ENCODE peak calls at places on chromosomes 7 and 10, in six cellular contexts. Y is IMR-90, N is neuronal stem cell, R is mesendoderm, O is H1, I is trophoblast cell. A is an unnamed sample.
A peak's percentile ranks its signal among the peaks of the same experiment; 100 is the strongest.

GRCh38 chr10:22333167-22333566 is 12.1 kb upstream of the SPAG6 start:
- DNase-seq in Y (no peak), N (peak; percentile 15), R (no peak), O (no peak), I (no peak), A (no peak)

GRCh38 chr10:100020161-100020882 is 10.6 kb upstream of the DNMBP start:
- DNase-seq in Y (no peak), N (no peak), R (no peak), O (no peak), I (no peak), A (no peak)

GRCh38 chr7:40299097-40299496 is 164.3 kb downstream of the SUGCT start:
- DNase-seq in Y (peak; percentile 74), N (no peak), R (peak; percentile 50), O (peak; percentile 7), I (peak; percentile 37), A (peak; percentile 90)

GRCh38 chr10:15739437-15739970 is 19.8 kb upstream of the ITGA8 start:
- DNase-seq in Y (no peak), N (no peak), R (peak; percentile 34), O (no peak), I (no peak), A (no peak)

GRCh38 chr7:129258649-129259389 is 34.0 kb downstream of the AHCYL2 start:
- DNase-seq in Y (no peak), N (peak; percentile 89), R (peak; percentile 97), O (peak; percentile 39), I (no peak), A (peak; percentile 19)

GRCh38 chr10:7417103-7417623 is 6.3 kb upstream of the SFMBT2 start:
- DNase-seq in Y (peak; percentile 64), N (no peak), R (peak; percentile 25), O (no peak), I (peak; percentile 40), A (peak; percentile 54)

GRCh38 chr10:60394444-60394843 is 4.8 kb upstream of the ANK3 start:
- DNase-seq in Y (no peak), N (no peak), R (no peak), O (no peak), I (no peak), A (no peak)

GRCh38 chr7:11193888-11194287 is 220.2 kb downstream of the PHF14 start:
- DNase-seq in Y (no peak), N (no peak), R (peak; percentile 40), O (no peak), I (no peak), A (no peak)

GRCh38 chr10:133359972-133360610 is 2.3 kb upstream of the FUOM start:
- DNase-seq in Y (no peak), N (no peak), R (no peak), O (no peak), I (no peak), A (no peak)

GRCh38 chr7:50792342-50793114 is 9.8 kb upstream of the GRB10 start:
- DNase-seq in Y (peak; percentile 58), N (no peak), R (peak; percentile 77), O (no peak), I (peak; percentile 72), A (peak; percentile 71)

GRCh38 chr7:10662491-10662890 is 311.2 kb upstream of the PHF14 start:
- DNase-seq in Y (no peak), N (no peak), R (no peak), O (no peak), I (no peak), A (no peak)

GRCh38 chr10:44264244-44264643 is 120.7 kb downstream of the CXCL12 start:
- DNase-seq in Y (peak; percentile 17), N (no peak), R (no peak), O (no peak), I (no peak), A (no peak)

GRCh38 chr10:121732676-121733445 is 134.6 kb upstream of the FGFR2 start:
- DNase-seq in Y (no peak), N (peak; percentile 32), R (peak; percentile 64), O (peak; percentile 59), I (no peak), A (no peak)

GRCh38 chr7:151245360-151246160 is 2.9 kb downstream of the SMARCD3 start:
- DNase-seq in Y (no peak), N (peak; percentile 36), R (peak; percentile 49), O (no peak), I (no peak), A (peak; percentile 43)

GRCh38 chr10:105023706-105024105 is 382.6 kb downstream of the SORCS3 start:
- DNase-seq in Y (no peak), N (no peak), R (no peak), O (no peak), I (no peak), A (no peak)

GRCh38 chr7:364536-364935 is 74.6 kb downstream of the FOXL3 start:
- DNase-seq in Y (no peak), N (no peak), R (no peak), O (no peak), I (no peak), A (no peak)

GRCh38 chr7:117202511-117202910 is 120.3 kb downstream of the WNT2 start:
- DNase-seq in Y (peak; percentile 62), N (no peak), R (no peak), O (no peak), I (no peak), A (no peak)

GRCh38 chr7:977326-978048 is 2.1 kb upstream of the COX19 start:
- DNase-seq in Y (peak; percentile 46), N (no peak), R (no peak), O (no peak), I (no peak), A (peak; percentile 34)

GRCh38 chr10:107966817-107967216 is 802.3 kb upstream of the SORCS1 start:
- DNase-seq in Y (no peak), N (no peak), R (no peak), O (no peak), I (no peak), A (no peak)

GRCh38 chr10:122531935-122532334 is 28.6 kb upstream of the DMBT1 start:
- DNase-seq in Y (no peak), N (no peak), R (no peak), O (no peak), I (no peak), A (no peak)

DNA sequence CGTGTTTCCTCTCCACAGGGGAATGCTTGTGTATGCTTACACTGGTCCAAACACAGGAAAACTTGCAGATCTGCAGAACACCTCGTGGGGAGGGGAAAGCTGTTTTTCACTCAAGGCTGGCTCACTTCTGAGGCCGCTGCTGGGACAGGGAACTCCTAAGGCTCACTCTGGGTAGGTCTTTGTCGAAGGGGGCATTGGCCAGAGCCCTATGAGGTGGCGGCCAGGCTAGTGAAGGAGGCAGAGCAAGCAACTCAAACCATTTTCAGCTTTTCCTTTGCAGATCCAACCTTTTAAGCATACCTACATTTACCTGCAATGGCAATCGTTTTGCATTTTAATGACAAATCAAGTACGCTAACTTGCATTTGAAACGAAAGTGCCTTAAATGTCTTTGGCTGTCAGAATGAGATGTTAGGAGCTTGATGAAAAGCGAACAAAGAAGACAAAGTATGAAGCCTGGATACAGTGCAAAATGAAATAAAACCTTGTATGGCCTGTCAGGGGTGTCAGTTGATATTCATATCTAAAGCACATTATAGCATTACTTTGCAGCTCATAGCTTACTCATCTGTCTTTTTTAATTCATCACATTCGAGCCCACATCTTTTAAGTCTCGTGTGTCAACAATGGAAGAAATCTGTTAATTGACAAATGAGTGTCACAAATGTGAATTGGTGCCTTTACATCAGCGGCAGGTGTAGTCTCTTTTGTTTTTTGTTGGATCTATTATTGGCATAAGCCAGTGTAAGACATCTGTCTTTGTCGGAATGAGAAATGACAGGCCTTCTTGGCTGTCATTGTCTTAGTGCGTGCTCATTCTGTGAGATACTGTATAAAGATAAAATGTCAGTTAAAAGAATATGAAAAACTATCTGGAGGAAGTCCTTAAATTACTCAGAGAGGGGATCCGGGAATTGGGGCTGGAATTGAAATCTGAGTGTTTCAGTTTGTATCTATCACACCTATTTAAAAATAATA is 30.5 kb downstream of the LRMDA start:
- DNase-seq in Y (no peak), N (no peak), R (no peak), O (no peak), I (no peak), A (no peak)
- H3K4me3 ChIP-seq in Y (no peak overlapping the region), N (no peak overlapping the region), R (no peak overlapping the region), O (no peak overlapping the region), I (no peak overlapping the region), A (no peak overlapping the region)

DNA sequence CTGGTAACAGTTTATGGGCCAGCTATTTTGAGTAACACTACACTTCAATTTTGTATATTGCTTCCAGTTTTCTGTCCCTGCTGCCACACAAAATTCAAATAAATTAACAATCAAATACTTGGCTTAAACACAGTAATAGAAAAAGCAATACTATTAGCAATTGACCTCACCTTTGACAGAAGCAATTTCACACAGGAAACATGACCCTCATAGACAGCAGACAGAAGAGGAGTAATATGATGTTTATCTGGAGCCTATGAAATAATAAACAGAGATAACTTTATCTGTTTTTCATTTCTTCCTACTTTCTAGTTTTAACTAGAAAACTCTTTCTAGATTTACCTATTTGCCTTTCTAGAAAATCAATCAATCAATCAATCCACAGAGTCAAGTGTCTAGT is 26.7 kb downstream of the MTPN start:
- DNase-seq in Y (no peak), N (no peak), R (no peak), O (no peak), I (no peak), A (no peak)
- H2BK120ac ChIP-seq in Y (no peak overlapping the region), N (no peak overlapping the region), R (no peak overlapping the region), O (no peak overlapping the region), I (no peak overlapping the region), A (no peak overlapping the region)

GRCh38 chr10:92001995-92002394 is 78.4 kb downstream of the BTAF1 start:
- DNase-seq in Y (no peak), N (no peak), R (no peak), O (no peak), I (no peak), A (no peak)

GRCh38 chr10:91992026-91992425 is 68.5 kb downstream of the BTAF1 start:
- DNase-seq in Y (no peak), N (no peak), R (no peak), O (no peak), I (no peak), A (no peak)

GRCh38 chr10:91996266-91996665 is 72.7 kb downstream of the BTAF1 start:
- DNase-seq in Y (no peak), N (no peak), R (no peak), O (no peak), I (no peak), A (no peak)
- H4K8ac ChIP-seq in Y (no peak overlapping the region), N (no peak overlapping the region), R (no peak overlapping the region), O (no peak overlapping the region), I (no peak overlapping the region), A (no peak overlapping the region)

GRCh38 chr7:131052285-131052942 is 275.3 kb upstream of the MKLN1 start:
- DNase-seq in Y (no peak), N (no peak), R (no peak), O (no peak), I (no peak), A (no peak)

GRCh38 chr7:131057015-131057518 is 270.6 kb upstream of the MKLN1 start:
- DNase-seq in Y (peak; percentile 86), N (no peak), R (no peak), O (no peak), I (no peak), A (peak; percentile 92)

GRCh38 chr7:131047651-131048304 is 279.9 kb upstream of the MKLN1 start:
- DNase-seq in Y (peak; percentile 14), N (no peak), R (no peak), O (no peak), I (no peak), A (no peak)

GRCh38 chr7:131056007-131056406 is 271.7 kb upstream of the MKLN1 start:
- DNase-seq in Y (no peak), N (no peak), R (no peak), O (no peak), I (no peak), A (no peak)

DNA sequence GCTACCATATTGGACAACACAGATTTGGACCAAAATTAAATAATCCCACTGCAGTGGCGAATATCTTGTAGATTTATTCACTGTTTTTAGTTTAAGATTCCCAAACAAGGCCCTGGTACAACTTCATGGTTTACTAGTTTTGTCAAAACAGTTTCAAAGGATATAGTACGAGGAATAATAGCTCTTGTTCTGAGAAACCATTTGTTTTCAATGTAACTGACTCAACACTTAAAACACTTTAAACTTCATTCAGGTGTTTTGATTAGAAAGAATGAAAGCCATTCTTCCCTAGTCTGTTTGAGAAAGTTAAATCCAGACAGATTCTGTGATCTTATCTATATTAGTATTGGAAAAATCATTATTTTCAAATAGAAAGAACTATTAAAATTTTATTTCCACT is 276.4 kb upstream of the MKLN1 start:
- DNase-seq in Y (no peak), N (no peak), R (no peak), O (no peak), I (no peak), A (no peak)
- H3K4me3 ChIP-seq in Y (no peak overlapping the region), N (no peak overlapping the region), R (no peak overlapping the region), O (no peak overlapping the region), I (no peak overlapping the region), A (no peak overlapping the region)

A was measured in mesenchymal stem cell.